ENCODE peak calls at places on chromosomes 12 and 14, in ten cellular contexts. One of them, this sample, is unnamed.

GRCh38 chr12:6768385-6769002 is 2.3 kb downstream of the PTMS start:
- DNase-seq in glomerular endothelial cell: no peak
- DNase-seq in HS-27A: no peak
- DNase-seq in stimulated activated CD4-positive, alpha-beta T cell treated with anti-CD3 and anti-CD28 coated beads, Interleukin-1b, Interleukin-23, amount 100 ng/mL, for 4 hours: no peak
- DNase-seq in AG10803: no peak
- DNase-seq in GM04504: no peak
- DNase-seq in NCI-H748 treated with DMSO at 0.1 percent for 48 hours: no peak
- DNase-seq in heart right ventricle: no peak
- DNase-seq in stimulated activated effector memory CD8-positive, alpha-beta T cell treated with anti-CD3 and anti-CD28 coated beads, Interleukin-12 subunit alpha, Interleukin-12 subunit beta, amount 100 ng/mL, for 72 hours: no peak
- DNase-seq in HFF-Myc: no peak
- DNase-seq in this sample: no peak

GRCh38 chr14:76599556-76599955 is 161.7 kb upstream of the VASH1 start:
- DNase-seq in glomerular endothelial cell: no peak
- DNase-seq in HS-27A: no peak
- DNase-seq in stimulated activated CD4-positive, alpha-beta T cell treated with anti-CD3 and anti-CD28 coated beads, Interleukin-1b, Interleukin-23, amount 100 ng/mL, for 4 hours: no peak
- DNase-seq in AG10803: no peak
- DNase-seq in GM04504: no peak
- DNase-seq in NCI-H748 treated with DMSO at 0.1 percent for 48 hours: no peak
- DNase-seq in heart right ventricle: no peak
- DNase-seq in stimulated activated effector memory CD8-positive, alpha-beta T cell treated with anti-CD3 and anti-CD28 coated beads, Interleukin-12 subunit alpha, Interleukin-12 subunit beta, amount 100 ng/mL, for 72 hours: no peak
- DNase-seq in HFF-Myc: no peak
- DNase-seq in this sample: no peak

GRCh38 chr12:131058700-131059099 is 105.0 kb downstream of the ADGRD1 start:
- DNase-seq in glomerular endothelial cell: no peak
- DNase-seq in HS-27A: no peak
- DNase-seq in stimulated activated CD4-positive, alpha-beta T cell treated with anti-CD3 and anti-CD28 coated beads, Interleukin-1b, Interleukin-23, amount 100 ng/mL, for 4 hours: no peak
- DNase-seq in AG10803: no peak
- DNase-seq in GM04504: no peak
- DNase-seq in NCI-H748 treated with DMSO at 0.1 percent for 48 hours: no peak
- DNase-seq in heart right ventricle: no peak
- DNase-seq in stimulated activated effector memory CD8-positive, alpha-beta T cell treated with anti-CD3 and anti-CD28 coated beads, Interleukin-12 subunit alpha, Interleukin-12 subunit beta, amount 100 ng/mL, for 72 hours: no peak
- DNase-seq in HFF-Myc: no peak
- DNase-seq in this sample: no peak

GRCh38 chr12:99087278-99087677 is 442.2 kb downstream of the APAF1 start:
- DNase-seq in glomerular endothelial cell: no peak
- DNase-seq in HS-27A: no peak
- DNase-seq in stimulated activated CD4-positive, alpha-beta T cell treated with anti-CD3 and anti-CD28 coated beads, Interleukin-1b, Interleukin-23, amount 100 ng/mL, for 4 hours: no peak
- DNase-seq in AG10803: no peak
- DNase-seq in GM04504: no peak
- DNase-seq in NCI-H748 treated with DMSO at 0.1 percent for 48 hours: peak
- DNase-seq in heart right ventricle: no peak
- DNase-seq in stimulated activated effector memory CD8-positive, alpha-beta T cell treated with anti-CD3 and anti-CD28 coated beads, Interleukin-12 subunit alpha, Interleukin-12 subunit beta, amount 100 ng/mL, for 72 hours: no peak
- DNase-seq in HFF-Myc: no peak
- DNase-seq in this sample: no peak

GRCh38 chr12:112927925-112928324 is 10.3 kb upstream of the OAS3 start:
- DNase-seq in glomerular endothelial cell: no peak
- DNase-seq in HS-27A: no peak
- DNase-seq in stimulated activated CD4-positive, alpha-beta T cell treated with anti-CD3 and anti-CD28 coated beads, Interleukin-1b, Interleukin-23, amount 100 ng/mL, for 4 hours: no peak
- DNase-seq in AG10803: no peak
- DNase-seq in GM04504: no peak
- DNase-seq in NCI-H748 treated with DMSO at 0.1 percent for 48 hours: no peak
- DNase-seq in heart right ventricle: no peak
- DNase-seq in stimulated activated effector memory CD8-positive, alpha-beta T cell treated with anti-CD3 and anti-CD28 coated beads, Interleukin-12 subunit alpha, Interleukin-12 subunit beta, amount 100 ng/mL, for 72 hours: no peak
- DNase-seq in HFF-Myc: no peak
- DNase-seq in this sample: no peak

GRCh38 chr12:75366629-75367028 is 24.3 kb upstream of the GLIPR1L2 start:
- DNase-seq in glomerular endothelial cell: no peak
- DNase-seq in HS-27A: no peak
- DNase-seq in stimulated activated CD4-positive, alpha-beta T cell treated with anti-CD3 and anti-CD28 coated beads, Interleukin-1b, Interleukin-23, amount 100 ng/mL, for 4 hours: no peak
- DNase-seq in AG10803: peak
- DNase-seq in GM04504: no peak
- DNase-seq in NCI-H748 treated with DMSO at 0.1 percent for 48 hours: no peak
- DNase-seq in heart right ventricle: no peak
- DNase-seq in stimulated activated effector memory CD8-positive, alpha-beta T cell treated with anti-CD3 and anti-CD28 coated beads, Interleukin-12 subunit alpha, Interleukin-12 subunit beta, amount 100 ng/mL, for 72 hours: no peak
- DNase-seq in HFF-Myc: no peak
- DNase-seq in this sample: no peak

GRCh38 chr12:128603573-128604120 is 220.1 kb downstream of the SLC15A4 start:
- DNase-seq in glomerular endothelial cell: no peak
- DNase-seq in HS-27A: no peak
- DNase-seq in stimulated activated CD4-positive, alpha-beta T cell treated with anti-CD3 and anti-CD28 coated beads, Interleukin-1b, Interleukin-23, amount 100 ng/mL, for 4 hours: no peak
- DNase-seq in AG10803: no peak
- DNase-seq in GM04504: no peak
- DNase-seq in NCI-H748 treated with DMSO at 0.1 percent for 48 hours: no peak
- DNase-seq in heart right ventricle: no peak
- DNase-seq in stimulated activated effector memory CD8-positive, alpha-beta T cell treated with anti-CD3 and anti-CD28 coated beads, Interleukin-12 subunit alpha, Interleukin-12 subunit beta, amount 100 ng/mL, for 72 hours: no peak
- DNase-seq in HFF-Myc: no peak
- DNase-seq in this sample: peak

GRCh38 chr12:123903301-123904065 is 69.1 kb downstream of the CCDC92 start:
- DNase-seq in glomerular endothelial cell: no peak
- DNase-seq in HS-27A: no peak
- DNase-seq in stimulated activated CD4-positive, alpha-beta T cell treated with anti-CD3 and anti-CD28 coated beads, Interleukin-1b, Interleukin-23, amount 100 ng/mL, for 4 hours: no peak
- DNase-seq in AG10803: no peak
- DNase-seq in GM04504: no peak
- DNase-seq in NCI-H748 treated with DMSO at 0.1 percent for 48 hours: no peak
- DNase-seq in heart right ventricle: no peak
- DNase-seq in stimulated activated effector memory CD8-positive, alpha-beta T cell treated with anti-CD3 and anti-CD28 coated beads, Interleukin-12 subunit alpha, Interleukin-12 subunit beta, amount 100 ng/mL, for 72 hours: no peak
- DNase-seq in HFF-Myc: no peak
- DNase-seq in this sample: no peak

GRCh38 chr12:130729344-130729743 is 13.2 kb upstream of the RIMBP2 start:
- DNase-seq in glomerular endothelial cell: no peak
- DNase-seq in HS-27A: no peak
- DNase-seq in stimulated activated CD4-positive, alpha-beta T cell treated with anti-CD3 and anti-CD28 coated beads, Interleukin-1b, Interleukin-23, amount 100 ng/mL, for 4 hours: no peak
- DNase-seq in AG10803: no peak
- DNase-seq in GM04504: no peak
- DNase-seq in NCI-H748 treated with DMSO at 0.1 percent for 48 hours: no peak
- DNase-seq in heart right ventricle: no peak
- DNase-seq in stimulated activated effector memory CD8-positive, alpha-beta T cell treated with anti-CD3 and anti-CD28 coated beads, Interleukin-12 subunit alpha, Interleukin-12 subunit beta, amount 100 ng/mL, for 72 hours: no peak
- DNase-seq in HFF-Myc: no peak
- DNase-seq in this sample: no peak

GRCh38 chr14:104350463-104351185 is 212.2 kb downstream of the KIF26A start:
- DNase-seq in glomerular endothelial cell: no peak
- DNase-seq in HS-27A: no peak
- DNase-seq in stimulated activated CD4-positive, alpha-beta T cell treated with anti-CD3 and anti-CD28 coated beads, Interleukin-1b, Interleukin-23, amount 100 ng/mL, for 4 hours: no peak
- DNase-seq in AG10803: no peak
- DNase-seq in GM04504: no peak
- DNase-seq in NCI-H748 treated with DMSO at 0.1 percent for 48 hours: no peak
- DNase-seq in heart right ventricle: no peak
- DNase-seq in stimulated activated effector memory CD8-positive, alpha-beta T cell treated with anti-CD3 and anti-CD28 coated beads, Interleukin-12 subunit alpha, Interleukin-12 subunit beta, amount 100 ng/mL, for 72 hours: no peak
- DNase-seq in HFF-Myc: no peak
- DNase-seq in this sample: no peak

GRCh38 chr12:77796775-77797174 is 33.9 kb upstream of the NAV3 start:
- DNase-seq in glomerular endothelial cell: no peak
- DNase-seq in HS-27A: peak
- DNase-seq in stimulated activated CD4-positive, alpha-beta T cell treated with anti-CD3 and anti-CD28 coated beads, Interleukin-1b, Interleukin-23, amount 100 ng/mL, for 4 hours: no peak
- DNase-seq in AG10803: peak
- DNase-seq in GM04504: no peak
- DNase-seq in NCI-H748 treated with DMSO at 0.1 percent for 48 hours: no peak
- DNase-seq in heart right ventricle: no peak
- DNase-seq in stimulated activated effector memory CD8-positive, alpha-beta T cell treated with anti-CD3 and anti-CD28 coated beads, Interleukin-12 subunit alpha, Interleukin-12 subunit beta, amount 100 ng/mL, for 72 hours: no peak
- DNase-seq in HFF-Myc: no peak
- DNase-seq in this sample: no peak

GRCh38 chr12:123271182-123271491 is 519 bp downstream of the CDK2AP1 start:
- DNase-seq in glomerular endothelial cell: no peak
- DNase-seq in HS-27A: no peak
- DNase-seq in stimulated activated CD4-positive, alpha-beta T cell treated with anti-CD3 and anti-CD28 coated beads, Interleukin-1b, Interleukin-23, amount 100 ng/mL, for 4 hours: peak
- DNase-seq in AG10803: peak
- DNase-seq in GM04504: no peak
- DNase-seq in NCI-H748 treated with DMSO at 0.1 percent for 48 hours: peak
- DNase-seq in heart right ventricle: peak
- DNase-seq in stimulated activated effector memory CD8-positive, alpha-beta T cell treated with anti-CD3 and anti-CD28 coated beads, Interleukin-12 subunit alpha, Interleukin-12 subunit beta, amount 100 ng/mL, for 72 hours: peak
- DNase-seq in HFF-Myc: no peak
- DNase-seq in this sample: peak

GRCh38 chr12:24852420-24852819 is 96.5 kb downstream of the BCAT1 start:
- DNase-seq in glomerular endothelial cell: no peak
- DNase-seq in HS-27A: no peak
- DNase-seq in stimulated activated CD4-positive, alpha-beta T cell treated with anti-CD3 and anti-CD28 coated beads, Interleukin-1b, Interleukin-23, amount 100 ng/mL, for 4 hours: no peak
- DNase-seq in AG10803: no peak
- DNase-seq in GM04504: no peak
- DNase-seq in NCI-H748 treated with DMSO at 0.1 percent for 48 hours: no peak
- DNase-seq in heart right ventricle: no peak
- DNase-seq in stimulated activated effector memory CD8-positive, alpha-beta T cell treated with anti-CD3 and anti-CD28 coated beads, Interleukin-12 subunit alpha, Interleukin-12 subunit beta, amount 100 ng/mL, for 72 hours: no peak
- DNase-seq in HFF-Myc: no peak
- DNase-seq in this sample: peak

GRCh38 chr12:106600503-106600902 is 17.7 kb downstream of the RFX4 start:
- DNase-seq in glomerular endothelial cell: no peak
- DNase-seq in HS-27A: no peak
- DNase-seq in stimulated activated CD4-positive, alpha-beta T cell treated with anti-CD3 and anti-CD28 coated beads, Interleukin-1b, Interleukin-23, amount 100 ng/mL, for 4 hours: no peak
- DNase-seq in AG10803: no peak
- DNase-seq in GM04504: no peak
- DNase-seq in NCI-H748 treated with DMSO at 0.1 percent for 48 hours: no peak
- DNase-seq in heart right ventricle: no peak
- DNase-seq in stimulated activated effector memory CD8-positive, alpha-beta T cell treated with anti-CD3 and anti-CD28 coated beads, Interleukin-12 subunit alpha, Interleukin-12 subunit beta, amount 100 ng/mL, for 72 hours: no peak
- DNase-seq in HFF-Myc: no peak
- DNase-seq in this sample: no peak

GRCh38 chr14:29709490-29709889 is 218.2 kb downstream of the PRKD1 start:
- DNase-seq in glomerular endothelial cell: no peak
- DNase-seq in HS-27A: no peak
- DNase-seq in stimulated activated CD4-positive, alpha-beta T cell treated with anti-CD3 and anti-CD28 coated beads, Interleukin-1b, Interleukin-23, amount 100 ng/mL, for 4 hours: no peak
- DNase-seq in AG10803: peak
- DNase-seq in GM04504: no peak
- DNase-seq in NCI-H748 treated with DMSO at 0.1 percent for 48 hours: no peak
- DNase-seq in heart right ventricle: no peak
- DNase-seq in stimulated activated effector memory CD8-positive, alpha-beta T cell treated with anti-CD3 and anti-CD28 coated beads, Interleukin-12 subunit alpha, Interleukin-12 subunit beta, amount 100 ng/mL, for 72 hours: no peak
- DNase-seq in HFF-Myc: no peak
- DNase-seq in this sample: no peak

GRCh38 chr12:52730793-52731192 is 27.5 kb upstream of the KRT77 start:
- DNase-seq in glomerular endothelial cell: no peak
- DNase-seq in HS-27A: no peak
- DNase-seq in stimulated activated CD4-positive, alpha-beta T cell treated with anti-CD3 and anti-CD28 coated beads, Interleukin-1b, Interleukin-23, amount 100 ng/mL, for 4 hours: no peak
- DNase-seq in AG10803: no peak
- DNase-seq in GM04504: no peak
- DNase-seq in NCI-H748 treated with DMSO at 0.1 percent for 48 hours: no peak
- DNase-seq in heart right ventricle: no peak
- DNase-seq in stimulated activated effector memory CD8-positive, alpha-beta T cell treated with anti-CD3 and anti-CD28 coated beads, Interleukin-12 subunit alpha, Interleukin-12 subunit beta, amount 100 ng/mL, for 72 hours: no peak
- DNase-seq in HFF-Myc: no peak
- DNase-seq in this sample: no peak

GRCh38 chr14:20415723-20416622 is 2.7 kb upstream of the TEP1 start:
- DNase-seq in glomerular endothelial cell: no peak
- DNase-seq in HS-27A: no peak
- DNase-seq in stimulated activated CD4-positive, alpha-beta T cell treated with anti-CD3 and anti-CD28 coated beads, Interleukin-1b, Interleukin-23, amount 100 ng/mL, for 4 hours: no peak
- DNase-seq in AG10803: peak
- DNase-seq in GM04504: peak
- DNase-seq in NCI-H748 treated with DMSO at 0.1 percent for 48 hours: peak
- DNase-seq in heart right ventricle: peak
- DNase-seq in stimulated activated effector memory CD8-positive, alpha-beta T cell treated with anti-CD3 and anti-CD28 coated beads, Interleukin-12 subunit alpha, Interleukin-12 subunit beta, amount 100 ng/mL, for 72 hours: peak
- DNase-seq in HFF-Myc: peak
- DNase-seq in this sample: peak

GRCh38 chr12:113860950-113861349 is 105.2 kb downstream of the RBM19 start:
- DNase-seq in glomerular endothelial cell: no peak
- DNase-seq in HS-27A: no peak
- DNase-seq in stimulated activated CD4-positive, alpha-beta T cell treated with anti-CD3 and anti-CD28 coated beads, Interleukin-1b, Interleukin-23, amount 100 ng/mL, for 4 hours: no peak
- DNase-seq in AG10803: peak
- DNase-seq in GM04504: peak
- DNase-seq in NCI-H748 treated with DMSO at 0.1 percent for 48 hours: no peak
- DNase-seq in heart right ventricle: no peak
- DNase-seq in stimulated activated effector memory CD8-positive, alpha-beta T cell treated with anti-CD3 and anti-CD28 coated beads, Interleukin-12 subunit alpha, Interleukin-12 subunit beta, amount 100 ng/mL, for 72 hours: no peak
- DNase-seq in HFF-Myc: peak
- DNase-seq in this sample: peak

GRCh38 chr12:21819236-21819635 is 44.7 kb upstream of the KCNJ8 start:
- DNase-seq in glomerular endothelial cell: no peak
- DNase-seq in HS-27A: peak
- DNase-seq in stimulated activated CD4-positive, alpha-beta T cell treated with anti-CD3 and anti-CD28 coated beads, Interleukin-1b, Interleukin-23, amount 100 ng/mL, for 4 hours: no peak
- DNase-seq in AG10803: peak
- DNase-seq in GM04504: peak
- DNase-seq in NCI-H748 treated with DMSO at 0.1 percent for 48 hours: no peak
- DNase-seq in heart right ventricle: no peak
- DNase-seq in stimulated activated effector memory CD8-positive, alpha-beta T cell treated with anti-CD3 and anti-CD28 coated beads, Interleukin-12 subunit alpha, Interleukin-12 subunit beta, amount 100 ng/mL, for 72 hours: no peak
- DNase-seq in HFF-Myc: no peak
- DNase-seq in this sample: peak

GRCh38 chr12:94305293-94305957 is 154.2 kb downstream of the CEP83 start:
- DNase-seq in glomerular endothelial cell: no peak
- DNase-seq in HS-27A: no peak
- DNase-seq in stimulated activated CD4-positive, alpha-beta T cell treated with anti-CD3 and anti-CD28 coated beads, Interleukin-1b, Interleukin-23, amount 100 ng/mL, for 4 hours: no peak
- DNase-seq in AG10803: peak
- DNase-seq in GM04504: no peak
- DNase-seq in NCI-H748 treated with DMSO at 0.1 percent for 48 hours: no peak
- DNase-seq in heart right ventricle: no peak
- DNase-seq in stimulated activated effector memory CD8-positive, alpha-beta T cell treated with anti-CD3 and anti-CD28 coated beads, Interleukin-12 subunit alpha, Interleukin-12 subunit beta, amount 100 ng/mL, for 72 hours: peak
- DNase-seq in HFF-Myc: no peak
- DNase-seq in this sample: no peak

GRCh38 chr12:90974286-90974685 is 19.3 kb upstream of the CCER1 start:
- DNase-seq in glomerular endothelial cell: no peak
- DNase-seq in HS-27A: peak
- DNase-seq in stimulated activated CD4-positive, alpha-beta T cell treated with anti-CD3 and anti-CD28 coated beads, Interleukin-1b, Interleukin-23, amount 100 ng/mL, for 4 hours: no peak
- DNase-seq in AG10803: peak
- DNase-seq in GM04504: no peak
- DNase-seq in NCI-H748 treated with DMSO at 0.1 percent for 48 hours: no peak
- DNase-seq in heart right ventricle: no peak
- DNase-seq in stimulated activated effector memory CD8-positive, alpha-beta T cell treated with anti-CD3 and anti-CD28 coated beads, Interleukin-12 subunit alpha, Interleukin-12 subunit beta, amount 100 ng/mL, for 72 hours: no peak
- DNase-seq in HFF-Myc: no peak
- DNase-seq in this sample: no peak

GRCh38 chr14:54567634-54568561 is 970 bp downstream of the SAMD4A start:
- DNase-seq in glomerular endothelial cell: no peak
- DNase-seq in HS-27A: no peak
- DNase-seq in stimulated activated CD4-positive, alpha-beta T cell treated with anti-CD3 and anti-CD28 coated beads, Interleukin-1b, Interleukin-23, amount 100 ng/mL, for 4 hours: peak
- DNase-seq in AG10803: peak
- DNase-seq in GM04504: no peak
- DNase-seq in NCI-H748 treated with DMSO at 0.1 percent for 48 hours: no peak
- DNase-seq in heart right ventricle: peak
- DNase-seq in stimulated activated effector memory CD8-positive, alpha-beta T cell treated with anti-CD3 and anti-CD28 coated beads, Interleukin-12 subunit alpha, Interleukin-12 subunit beta, amount 100 ng/mL, for 72 hours: peak
- DNase-seq in HFF-Myc: no peak
- DNase-seq in this sample: peak

GRCh38 chr12:131468206-131468605 is 242.7 kb upstream of the SFSWAP start:
- DNase-seq in glomerular endothelial cell: no peak
- DNase-seq in HS-27A: no peak
- DNase-seq in stimulated activated CD4-positive, alpha-beta T cell treated with anti-CD3 and anti-CD28 coated beads, Interleukin-1b, Interleukin-23, amount 100 ng/mL, for 4 hours: no peak
- DNase-seq in AG10803: no peak
- DNase-seq in GM04504: no peak
- DNase-seq in NCI-H748 treated with DMSO at 0.1 percent for 48 hours: no peak
- DNase-seq in heart right ventricle: no peak
- DNase-seq in stimulated activated effector memory CD8-positive, alpha-beta T cell treated with anti-CD3 and anti-CD28 coated beads, Interleukin-12 subunit alpha, Interleukin-12 subunit beta, amount 100 ng/mL, for 72 hours: peak
- DNase-seq in HFF-Myc: no peak
- DNase-seq in this sample: no peak

GRCh38 chr12:12007001-12007712 is 63.6 kb upstream of the BCL2L14 start:
- DNase-seq in glomerular endothelial cell: no peak
- DNase-seq in HS-27A: peak
- DNase-seq in stimulated activated CD4-positive, alpha-beta T cell treated with anti-CD3 and anti-CD28 coated beads, Interleukin-1b, Interleukin-23, amount 100 ng/mL, for 4 hours: peak
- DNase-seq in AG10803: peak
- DNase-seq in GM04504: no peak
- DNase-seq in NCI-H748 treated with DMSO at 0.1 percent for 48 hours: no peak
- DNase-seq in heart right ventricle: no peak
- DNase-seq in stimulated activated effector memory CD8-positive, alpha-beta T cell treated with anti-CD3 and anti-CD28 coated beads, Interleukin-12 subunit alpha, Interleukin-12 subunit beta, amount 100 ng/mL, for 72 hours: peak
- DNase-seq in HFF-Myc: no peak
- DNase-seq in this sample: no peak

GRCh38 chr14:50064993-50065392 is 51.4 kb downstream of the VCPKMT start:
- DNase-seq in glomerular endothelial cell: no peak
- DNase-seq in HS-27A: no peak
- DNase-seq in stimulated activated CD4-positive, alpha-beta T cell treated with anti-CD3 and anti-CD28 coated beads, Interleukin-1b, Interleukin-23, amount 100 ng/mL, for 4 hours: no peak
- DNase-seq in AG10803: peak
- DNase-seq in GM04504: no peak
- DNase-seq in NCI-H748 treated with DMSO at 0.1 percent for 48 hours: no peak
- DNase-seq in heart right ventricle: peak
- DNase-seq in stimulated activated effector memory CD8-positive, alpha-beta T cell treated with anti-CD3 and anti-CD28 coated beads, Interleukin-12 subunit alpha, Interleukin-12 subunit beta, amount 100 ng/mL, for 72 hours: peak
- DNase-seq in HFF-Myc: no peak
- DNase-seq in this sample: no peak

GRCh38 chr12:4114986-4115385 is 158.6 kb upstream of the CCND2 start:
- DNase-seq in glomerular endothelial cell: no peak
- DNase-seq in HS-27A: no peak
- DNase-seq in stimulated activated CD4-positive, alpha-beta T cell treated with anti-CD3 and anti-CD28 coated beads, Interleukin-1b, Interleukin-23, amount 100 ng/mL, for 4 hours: no peak
- DNase-seq in AG10803: no peak
- DNase-seq in GM04504: no peak
- DNase-seq in NCI-H748 treated with DMSO at 0.1 percent for 48 hours: no peak
- DNase-seq in heart right ventricle: no peak
- DNase-seq in stimulated activated effector memory CD8-positive, alpha-beta T cell treated with anti-CD3 and anti-CD28 coated beads, Interleukin-12 subunit alpha, Interleukin-12 subunit beta, amount 100 ng/mL, for 72 hours: peak
- DNase-seq in HFF-Myc: no peak
- DNase-seq in this sample: no peak

GRCh38 chr12:77842430-77842829 is 11.7 kb downstream of the NAV3 start:
- DNase-seq in glomerular endothelial cell: no peak
- DNase-seq in HS-27A: no peak
- DNase-seq in stimulated activated CD4-positive, alpha-beta T cell treated with anti-CD3 and anti-CD28 coated beads, Interleukin-1b, Interleukin-23, amount 100 ng/mL, for 4 hours: no peak
- DNase-seq in AG10803: no peak
- DNase-seq in GM04504: no peak
- DNase-seq in NCI-H748 treated with DMSO at 0.1 percent for 48 hours: no peak
- DNase-seq in heart right ventricle: no peak
- DNase-seq in stimulated activated effector memory CD8-positive, alpha-beta T cell treated with anti-CD3 and anti-CD28 coated beads, Interleukin-12 subunit alpha, Interleukin-12 subunit beta, amount 100 ng/mL, for 72 hours: no peak
- DNase-seq in HFF-Myc: no peak
- DNase-seq in this sample: no peak

GRCh38 chr14:76767681-76768055 is 6.4 kb downstream of the VASH1 start:
- DNase-seq in glomerular endothelial cell: no peak
- DNase-seq in HS-27A: no peak
- DNase-seq in stimulated activated CD4-positive, alpha-beta T cell treated with anti-CD3 and anti-CD28 coated beads, Interleukin-1b, Interleukin-23, amount 100 ng/mL, for 4 hours: no peak
- DNase-seq in AG10803: no peak
- DNase-seq in GM04504: no peak
- DNase-seq in NCI-H748 treated with DMSO at 0.1 percent for 48 hours: no peak
- DNase-seq in heart right ventricle: no peak
- DNase-seq in stimulated activated effector memory CD8-positive, alpha-beta T cell treated with anti-CD3 and anti-CD28 coated beads, Interleukin-12 subunit alpha, Interleukin-12 subunit beta, amount 100 ng/mL, for 72 hours: no peak
- DNase-seq in HFF-Myc: no peak
- DNase-seq in this sample: no peak

This sample was measured in ACHN.